ENCODE peak calls at places on chromosomes 7 and 10, in seven cellular contexts. P, W, M, B, G, C and H are unnamed samples.

GRCh38 chr10:32005050-32005449 is 51.2 kb downstream of the KIF5B start:
- DNase-seq in W (peak), M (peak), P (peak), B (peak), G (peak), C (peak), H (peak)

GRCh38 chr7:28423919-28424514 is 11.7 kb downstream of the CREB5 start:
- DNase-seq in C (no peak), B (no peak), P (no peak), M (no peak), G (no peak), W (no peak), H (no peak)

GRCh38 chr10:103265712-103266329 is 11.1 kb upstream of the INA start:
- DNase-seq in W (peak), B (peak), P (peak), G (peak), M (no peak), C (no peak), H (no peak)

GRCh38 chr10:7260912-7261700 is 149.7 kb downstream of the SFMBT2 start:
- DNase-seq in B (no peak), W (no peak), M (no peak), G (no peak), P (peak), C (no peak), H (no peak)

GRCh38 chr7:45101748-45102147 is 9.7 kb downstream of the TBRG4 start:
- DNase-seq in C (no peak), B (no peak), W (no peak), P (no peak), M (no peak), G (no peak), H (no peak)

GRCh38 chr7:64544010-64544409 is 18.9 kb downstream of the ZNF680 start:
- DNase-seq in P (no peak), G (no peak), M (no peak), W (no peak), C (no peak), B (no peak), H (no peak)

GRCh38 chr7:20381406-20382034 is 50.8 kb downstream of the ITGB8 start:
- DNase-seq in C (no peak), W (no peak), G (no peak), M (no peak), B (no peak), P (no peak), H (no peak)

GRCh38 chr7:99407849-99408346 is 499 bp downstream of the PDAP1 start:
- DNase-seq in M (peak), B (peak), W (peak), C (peak), P (peak), G (peak), H (peak)

GRCh38 chr7:55657654-55658053 is 85.4 kb upstream of the VOPP1 start:
- DNase-seq in C (no peak), M (no peak), W (no peak), G (no peak), P (no peak), B (peak), H (peak)

GRCh38 chr10:35335718-35336083 is 608 bp upstream of the CCNY start:
- DNase-seq in G (no peak), B (peak), M (peak), W (peak), C (no peak), P (no peak), H (no peak)

GRCh38 chr7:148699024-148699771 is 495 bp downstream of the CUL1 start:
- DNase-seq in G (peak), P (peak), M (peak), C (no peak), B (peak), W (peak), H (peak)

GRCh38 chr10:89301721-89302445 is at the start of gene IFIT2:
- DNase-seq in M (peak), P (peak), C (peak), G (peak), W (peak), B (peak), H (peak)

GRCh38 chr7:49483142-49483541 is 290.3 kb upstream of the VWC2 start:
- DNase-seq in P (no peak), B (no peak), C (no peak), M (no peak), G (no peak), W (no peak), H (no peak)

GRCh38 chr10:93006435-93007039 is 54.1 kb upstream of the CYP26C1 start:
- DNase-seq in C (no peak), P (peak), B (peak), W (peak), M (no peak), G (peak), H (peak)

GRCh38 chr10:103789141-103789540 is 66.2 kb downstream of the SH3PXD2A start:
- DNase-seq in M (no peak), P (no peak), G (no peak), W (no peak), B (no peak), C (no peak), H (no peak)

GRCh38 chr10:21431799-21432198 is 93.7 kb downstream of the SKIDA1 start:
- DNase-seq in C (no peak), W (no peak), G (no peak), P (no peak), B (no peak), M (no peak), H (no peak)

GRCh38 chr10:58030208-58030607 is 237.5 kb downstream of the IPMK start:
- DNase-seq in W (peak), B (no peak), G (no peak), C (no peak), M (no peak), P (peak), H (no peak)

GRCh38 chr10:24153537-24153936 is 55.4 kb upstream of the KIAA1217 start:
- DNase-seq in B (no peak), P (no peak), G (no peak), W (no peak), M (no peak), C (no peak), H (no peak)

GRCh38 chr10:69182005-69182404 is 2.0 kb downstream of the SUPV3L1 start:
- DNase-seq in M (no peak), P (no peak), W (no peak), C (no peak), G (no peak), B (no peak), H (no peak)

GRCh38 chr10:43261578-43261965 is 5.3 kb downstream of the RASGEF1A start:
- DNase-seq in B (no peak), P (peak), M (no peak), W (no peak), G (no peak), C (no peak), H (no peak)

GRCh38 chr7:27751888-27752660 is 12.1 kb downstream of the TAX1BP1 start:
- DNase-seq in C (no peak), G (no peak), B (no peak), M (no peak), P (no peak), W (no peak), H (no peak)

GRCh38 chr7:140200102-140200989 is 23.6 kb upstream of the KDM7A start:
- DNase-seq in W (peak), M (peak), C (peak), G (peak), P (peak), B (no peak), H (no peak)